ENCODE peak calls at places on chromosomes 4 and X, in six cellular contexts. V, C, X, E, I and N are unnamed samples.

GRCh38 chr4:90030953-90031352 is 96.2 kb upstream of the CCSER1 start:
- ATAC-seq in V (no peak), C (no peak), X (no peak), E (peak), I (no peak), N (no peak)

GRCh38 chrX:68112321-68112720 is 321.0 kb downstream of the OPHN1 start:
- ATAC-seq in V (no peak), C (no peak), X (no peak), E (no peak), I (no peak), N (no peak)

GRCh38 chr4:20180509-20180908 is 71.2 kb upstream of the SLIT2 start:
- ATAC-seq in V (no peak), C (no peak), X (no peak), E (no peak), I (no peak), N (no peak)

GRCh38 chrX:78625292-78625909 is 33.7 kb downstream of the RTL3 start:
- ATAC-seq in V (no peak), C (no peak), X (no peak), E (no peak), I (no peak), N (peak)

GRCh38 chrX:71118985-71119535 is 664 bp downstream of the MED12 start:
- ATAC-seq in V (peak), C (peak), X (no peak), E (peak), I (peak), N (no peak)

GRCh38 chrX:110145854-110146253 is 142.9 kb downstream of the TMEM164 start:
- ATAC-seq in V (no peak), C (peak), X (no peak), E (peak), I (peak), N (peak)

GRCh38 chrX:46587158-46587557 is 13.6 kb downstream of the CHST7 start:
- ATAC-seq in V (peak), C (no peak), X (peak), E (no peak), I (peak), N (no peak)

GRCh38 chr4:126778348-126778747 is 854.4 kb upstream of the INTU start:
- ATAC-seq in V (no peak), C (no peak), X (no peak), E (no peak), I (no peak), N (no peak)

GRCh38 chrX:10755477-10756334 is 135.3 kb upstream of the MID1 start:
- ATAC-seq in V (no peak), C (no peak), X (no peak), E (no peak), I (no peak), N (peak)

GRCh38 chr4:157739237-157739636 is 433.6 kb downstream of the GASK1B start:
- ATAC-seq in V (no peak), C (no peak), X (no peak), E (no peak), I (no peak), N (no peak)

GRCh38 chr4:47744843-47745382 is 93.0 kb downstream of the CORIN start:
- ATAC-seq in V (no peak), C (no peak), X (no peak), E (no peak), I (no peak), N (no peak)

GRCh38 chr4:48483777-48484493 is 792 bp downstream of the SLC10A4 start:
- ATAC-seq in V (peak), C (peak), X (no peak), E (peak), I (peak), N (peak)

GRCh38 chrX:107742754-107743191 is 32.8 kb downstream of the TSC22D3 start:
- ATAC-seq in V (no peak), C (no peak), X (no peak), E (no peak), I (no peak), N (no peak)